ENCODE peak calls at places on chromosomes 4 and X, in five cellular contexts. One of them, this sample, is unnamed.

GRCh38 chrX:109793191-109793590 is 60.1 kb upstream of the ACSL4 start:
- DNase-seq in fibroblast of villous mesenchyme: no peak
- DNase-seq in dermis blood vessel endothelial cell: peak
- DNase-seq in RWPE1: peak
- DNase-seq in lung: no peak
- DNase-seq in this sample: no peak

GRCh38 chr4:173231916-173232315 is 63.3 kb downstream of the GALNT7 start:
- DNase-seq in RWPE1: peak
- DNase-seq in fibroblast of villous mesenchyme: no peak
- DNase-seq in dermis blood vessel endothelial cell: peak
- DNase-seq in lung: no peak
- DNase-seq in this sample: no peak

GRCh38 chr4:53899544-53900274 is 164.7 kb downstream of the CHIC2 start:
- DNase-seq in lung: no peak
- DNase-seq in RWPE1: no peak
- DNase-seq in dermis blood vessel endothelial cell: peak
- DNase-seq in fibroblast of villous mesenchyme: peak
- DNase-seq in this sample: no peak

GRCh38 chr4:71380721-71381120 is 41.9 kb downstream of the SLC4A4 start:
- DNase-seq in RWPE1: no peak
- DNase-seq in lung: no peak
- DNase-seq in dermis blood vessel endothelial cell: no peak
- DNase-seq in fibroblast of villous mesenchyme: peak
- DNase-seq in this sample: no peak

GRCh38 chr4:108754327-108754726 is 8.5 kb downstream of the ETNPPL start:
- DNase-seq in dermis blood vessel endothelial cell: no peak
- DNase-seq in fibroblast of villous mesenchyme: no peak
- DNase-seq in RWPE1: no peak
- DNase-seq in lung: no peak
- DNase-seq in this sample: no peak

GRCh38 chr4:124152130-124152529 is 560.4 kb downstream of the ANKRD50 start:
- DNase-seq in dermis blood vessel endothelial cell: no peak
- DNase-seq in lung: no peak
- DNase-seq in fibroblast of villous mesenchyme: no peak
- DNase-seq in RWPE1: no peak
- DNase-seq in this sample: no peak

GRCh38 chr4:76449824-76450223 is 14.8 kb downstream of the SHROOM3 start:
- DNase-seq in fibroblast of villous mesenchyme: no peak
- DNase-seq in lung: no peak
- DNase-seq in dermis blood vessel endothelial cell: no peak
- DNase-seq in RWPE1: no peak
- DNase-seq in this sample: no peak

GRCh38 chrX:47169273-47169672 is 24.3 kb downstream of the RBM10 start:
- DNase-seq in fibroblast of villous mesenchyme: no peak
- DNase-seq in dermis blood vessel endothelial cell: no peak
- DNase-seq in RWPE1: no peak
- DNase-seq in lung: no peak
- DNase-seq in this sample: peak

GRCh38 chr4:1012031-1012739 is 759 bp downstream of the FGFRL1 start:
- DNase-seq in lung: peak
- DNase-seq in fibroblast of villous mesenchyme: no peak
- DNase-seq in dermis blood vessel endothelial cell: peak
- DNase-seq in RWPE1: peak
- DNase-seq in this sample: peak

GRCh38 chr4:8761824-8762205 is 109.8 kb downstream of the HMX1 start:
- DNase-seq in dermis blood vessel endothelial cell: no peak
- DNase-seq in RWPE1: no peak
- DNase-seq in fibroblast of villous mesenchyme: no peak
- DNase-seq in lung: no peak
- DNase-seq in this sample: peak

GRCh38 chr4:76881375-76881774 is 16.6 kb downstream of the SOWAHB start:
- DNase-seq in fibroblast of villous mesenchyme: no peak
- DNase-seq in dermis blood vessel endothelial cell: no peak
- DNase-seq in lung: no peak
- DNase-seq in RWPE1: peak
- DNase-seq in this sample: no peak

GRCh38 chr4:150063128-150063527 is 15.1 kb upstream of the DCLK2 start:
- DNase-seq in RWPE1: no peak
- DNase-seq in lung: no peak
- DNase-seq in dermis blood vessel endothelial cell: no peak
- DNase-seq in fibroblast of villous mesenchyme: no peak
- DNase-seq in this sample: no peak

GRCh38 chrX:53831662-53832635 is 145.4 kb upstream of the HUWE1 start:
- DNase-seq in dermis blood vessel endothelial cell: peak
- DNase-seq in lung: no peak
- DNase-seq in fibroblast of villous mesenchyme: peak
- DNase-seq in RWPE1: peak
- DNase-seq in this sample: no peak

GRCh38 chr4:6595897-6596537 is 21.0 kb downstream of the MAN2B2 start:
- DNase-seq in fibroblast of villous mesenchyme: no peak
- DNase-seq in RWPE1: peak
- DNase-seq in lung: no peak
- DNase-seq in dermis blood vessel endothelial cell: no peak
- DNase-seq in this sample: no peak

GRCh38 chrX:50579955-50580354 is 109.3 kb upstream of the DGKK start:
- DNase-seq in fibroblast of villous mesenchyme: peak
- DNase-seq in RWPE1: peak
- DNase-seq in dermis blood vessel endothelial cell: peak
- DNase-seq in lung: peak
- DNase-seq in this sample: no peak

GRCh38 chr4:152996101-152996500 is 60.0 kb downstream of the FHDC1 start:
- DNase-seq in fibroblast of villous mesenchyme: no peak
- DNase-seq in lung: no peak
- DNase-seq in RWPE1: no peak
- DNase-seq in dermis blood vessel endothelial cell: peak
- DNase-seq in this sample: no peak

GRCh38 chr4:104015680-104016079 is 295.9 kb upstream of the TACR3 start:
- DNase-seq in RWPE1: no peak
- DNase-seq in lung: no peak
- DNase-seq in dermis blood vessel endothelial cell: no peak
- DNase-seq in fibroblast of villous mesenchyme: no peak
- DNase-seq in this sample: no peak

GRCh38 chrX:42366181-42366580 is 411.8 kb downstream of the PPP1R2C start:
- DNase-seq in RWPE1: no peak
- DNase-seq in lung: no peak
- DNase-seq in dermis blood vessel endothelial cell: no peak
- DNase-seq in fibroblast of villous mesenchyme: no peak
- DNase-seq in this sample: no peak

GRCh38 chr4:73589887-73590801 is 30.1 kb downstream of the RASSF6 start:
- DNase-seq in fibroblast of villous mesenchyme: peak
- DNase-seq in lung: no peak
- DNase-seq in dermis blood vessel endothelial cell: no peak
- DNase-seq in RWPE1: no peak
- DNase-seq in this sample: no peak

This sample was measured in spleen.